ENCODE peak calls at places on chromosomes 3 and 15, in five cellular contexts. N is adrenal gland, O is left ventricle myocardium inferior, E is dorsolateral prefrontal cortex, T is nephron progenitor cell. K is an unnamed sample.

GRCh38 chr3:42213417-42213816 is 52.6 kb downstream of the CCK start:
- DNase-seq in N (no peak), T (no peak), E (no peak), O (no peak), K (no peak)

GRCh38 chr3:64815691-64816225 is 128.0 kb upstream of the ADAMTS9 start:
- DNase-seq in O (no peak), E (no peak), T (no peak), N (no peak), K (no peak)

GRCh38 chr3:184595726-184596125 is 34.1 kb downstream of the EPHB3 start:
- DNase-seq in O (no peak), T (no peak), N (no peak), E (no peak), K (no peak)

GRCh38 chr3:189144645-189145044 is 27.1 kb upstream of the TPRG1 start:
- DNase-seq in O (no peak), E (no peak), N (no peak), T (no peak), K (no peak)

GRCh38 chr3:94811836-94812235 is 749.0 kb downstream of the NSUN3 start:
- DNase-seq in O (no peak), N (no peak), T (no peak), E (no peak), K (no peak)

GRCh38 chr3:121951291-121951690 is 57.1 kb downstream of the SLC15A2 start:
- DNase-seq in T (no peak), O (no peak), N (no peak), E (no peak), K (no peak)

GRCh38 chr3:103684956-103685355 is 1250.1 kb downstream of the ZPLD1 start:
- DNase-seq in E (no peak), N (no peak), O (no peak), T (no peak), K (no peak)

GRCh38 chr3:191499307-191500125 is 38.6 kb downstream of the PYDC2 start:
- DNase-seq in E (peak), N (peak), O (peak), T (peak), K (no peak)

GRCh38 chr3:151827816-151828215 is 13.9 kb downstream of the AADAC start:
- DNase-seq in E (no peak), T (no peak), O (no peak), N (no peak), K (no peak)

GRCh38 chr3:174221155-174221554 is 638.0 kb upstream of the NAALADL2 start:
- DNase-seq in O (no peak), T (no peak), N (no peak), E (no peak), K (no peak)

GRCh38 chr15:51924146-51925068 is 47.2 kb downstream of the LEO1 start:
- DNase-seq in N (no peak), O (no peak), T (peak), E (peak), K (no peak)

GRCh38 chr3:185653949-185654757 is 68.1 kb downstream of the SENP2 start:
- DNase-seq in O (no peak), T (no peak), N (no peak), E (no peak), K (no peak)

GRCh38 chr3:132135628-132136333 is 101.0 kb upstream of the CPNE4 start:
- DNase-seq in E (no peak), N (no peak), O (no peak), T (no peak), K (no peak)

GRCh38 chr15:89664951-89665350 is 9.7 kb upstream of the KIF7 start:
- DNase-seq in N (no peak), O (no peak), E (no peak), T (no peak), K (no peak)

GRCh38 chr3:14256046-14256445 is 77.4 kb downstream of the LSM3 start:
- DNase-seq in N (no peak), E (no peak), T (no peak), O (no peak), K (no peak)

GRCh38 chr3:8552223-8552762 is 50.7 kb downstream of the LMCD1 start:
- DNase-seq in N (no peak), E (no peak), T (no peak), O (no peak), K (no peak)

GRCh38 chr3:82261013-82261412 is 499.6 kb upstream of the GBE1 start:
- DNase-seq in T (no peak), O (no peak), E (no peak), N (no peak), K (no peak)

DNA sequence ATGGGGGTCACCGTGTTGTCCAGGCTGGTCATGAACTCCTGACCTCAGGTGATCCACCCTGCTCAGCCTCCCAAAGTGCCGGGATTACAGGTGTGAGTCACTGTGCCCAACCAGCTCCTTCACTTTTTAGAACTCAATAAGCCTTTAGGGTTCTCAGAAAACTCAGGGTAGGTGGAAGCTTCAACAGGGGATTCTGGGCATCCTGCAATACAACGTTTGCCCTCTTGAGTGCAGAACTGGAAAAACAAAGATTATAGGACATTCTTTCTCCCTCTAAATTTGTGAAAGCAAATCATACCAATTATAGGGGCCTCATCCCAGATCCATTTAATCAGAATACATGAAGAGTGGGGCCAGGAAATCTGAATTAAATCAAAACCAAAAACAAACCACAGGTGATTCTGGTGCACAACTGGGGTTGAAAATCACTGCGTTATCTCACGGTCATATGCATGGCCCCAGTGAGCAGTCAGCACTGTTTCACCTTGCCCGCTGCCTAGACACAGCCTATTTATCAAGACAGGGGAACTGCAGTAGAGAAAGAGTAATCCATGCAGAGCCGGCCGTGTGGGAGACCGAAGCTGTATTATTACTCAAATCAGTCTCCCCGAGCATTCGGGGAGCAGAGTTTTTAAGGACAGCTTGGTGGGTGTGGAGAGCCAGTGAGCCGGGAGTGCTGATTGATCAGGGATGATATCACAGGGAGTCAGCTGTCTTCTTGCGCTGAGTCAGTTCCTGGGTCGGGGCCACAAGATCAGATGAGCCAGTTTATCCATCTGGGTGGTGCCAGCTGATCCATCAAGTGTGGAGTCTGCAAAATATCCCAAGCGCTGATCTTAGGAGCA is 58.4 kb downstream of the TMEM44 start:
- DNase-seq in O (no peak), T (no peak), E (no peak), N (peak), K (no peak)
- TF ChIP-seq CTCF in O (no peak), T (no peak), E (no peak), N (peak), K (no peak)

DNA sequence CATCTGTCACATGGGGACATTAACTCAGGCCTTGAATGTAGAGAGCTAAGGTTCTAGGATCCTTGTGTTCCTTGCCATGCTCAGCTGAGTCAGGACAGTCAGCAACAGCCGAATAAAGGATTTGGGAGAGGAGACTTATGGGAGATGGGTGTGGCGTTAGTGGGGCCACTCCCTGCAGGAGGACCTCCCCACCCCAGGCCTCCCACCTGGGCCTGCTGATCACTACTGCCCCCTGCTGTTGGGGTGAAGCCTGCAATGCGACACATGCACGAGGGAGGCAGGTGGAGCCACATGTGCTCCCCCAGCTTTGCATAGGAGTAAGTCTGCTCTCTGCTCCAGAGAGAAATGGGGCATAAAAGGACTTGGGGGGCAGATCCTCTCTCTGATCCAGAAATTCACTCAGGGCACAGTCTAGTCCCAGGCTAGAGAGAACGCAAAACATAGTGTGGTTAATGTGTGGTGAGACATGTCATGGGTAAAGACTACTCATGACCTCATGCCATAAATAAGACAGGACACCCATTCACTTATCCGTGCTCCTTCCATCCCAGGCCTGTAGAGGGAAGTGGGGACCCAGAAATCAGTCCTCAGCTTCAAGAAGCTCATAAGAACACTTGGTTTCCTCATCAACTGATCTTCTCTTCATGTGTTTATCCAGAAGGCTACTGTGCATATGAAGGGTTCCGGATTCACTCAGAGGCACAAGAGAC is 19.4 kb downstream of the RBP1 start:
- DNase-seq in T (no peak), N (no peak), E (no peak), O (no peak), K (no peak)
- TF ChIP-seq CTCF in T (peak), N (peak), E (peak), O (no peak), K (peak)

GRCh38 chr15:25532269-25532668 is 93.4 kb upstream of the UBE3A start:
- DNase-seq in N (no peak), O (no peak), T (no peak), E (no peak), K (no peak)

GRCh38 chr15:25525741-25526140 is 86.9 kb upstream of the UBE3A start:
- DNase-seq in N (no peak), T (no peak), E (no peak), O (no peak), K (no peak)

GRCh38 chr15:25529774-25530173 is 91.0 kb upstream of the UBE3A start:
- DNase-seq in N (no peak), T (no peak), O (no peak), E (no peak), K (no peak)

GRCh38 chr15:25527118-25527517 is 88.3 kb upstream of the UBE3A start:
- DNase-seq in T (no peak), N (no peak), E (no peak), O (no peak), K (no peak)
- TF ChIP-seq CTCF in T (no peak), N (no peak), E (no peak), O (no peak), K (no peak)

GRCh38 chr3:123877965-123878364 is 6.2 kb downstream of the MYLK start:
- DNase-seq in E (no peak), O (no peak), T (no peak), N (no peak), K (no peak)

GRCh38 chr3:123880998-123881561 is 3.1 kb downstream of the MYLK start:
- DNase-seq in N (peak), O (no peak), T (peak), E (no peak), K (no peak)

GRCh38 chr3:123878807-123879206 is 5.3 kb downstream of the MYLK start:
- DNase-seq in N (no peak), T (no peak), O (no peak), E (no peak), K (no peak)

GRCh38 chr3:123877466-123877865 is 6.7 kb downstream of the MYLK start:
- DNase-seq in E (no peak), N (no peak), T (no peak), O (no peak), K (no peak)

DNA sequence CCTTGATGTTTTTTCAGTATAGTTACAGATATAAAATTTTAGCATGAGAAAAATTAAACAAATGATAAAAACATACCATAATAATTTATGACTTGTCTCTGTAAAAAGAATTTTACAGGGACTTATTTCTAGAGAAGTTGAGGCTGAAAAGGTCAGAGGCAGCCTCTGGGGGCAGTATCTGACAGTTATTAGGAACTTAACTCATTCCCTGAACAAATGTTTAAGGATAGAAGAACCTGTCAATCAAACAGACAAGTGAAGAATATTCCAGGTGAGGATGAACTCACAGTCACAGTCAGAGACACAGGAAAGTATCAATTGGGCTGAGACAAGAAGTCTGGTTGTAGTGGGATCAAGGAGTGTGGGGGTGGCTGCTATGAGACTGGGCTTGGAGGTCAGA is 7.3 kb downstream of the MYLK start:
- DNase-seq in O (no peak), E (no peak), N (no peak), T (no peak), K (no peak)
- TF ChIP-seq CTCF in O (no peak), E (no peak), N (no peak), T (no peak), K (peak)